ENCODE peak calls at places on chromosomes 5 and 9, in seven cellular contexts. I is anterior cingulate cortex, Q is NCI-H1105 treated with DMSO at 0.1 percent for 48 hours, G is neural progenitor cell, P is uterus, K is DMS153, X is fibroblast of pulmonary artery. O is an unnamed sample.

GRCh38 chr9:126482361-126483044 is 131.2 kb upstream of the LMX1B start:
- DNase-seq in I (peak), Q (no peak), G (peak), P (no peak), K (no peak), X (peak), O (peak)

GRCh38 chr5:72456391-72457060 is 50.7 kb downstream of the ZNF366 start:
- DNase-seq in I (no peak), Q (no peak), G (no peak), P (no peak), K (no peak), X (no peak), O (no peak)

GRCh38 chr9:100856238-100856637 is 172.3 kb upstream of the PLPPR1 start:
- DNase-seq in I (no peak), Q (peak), G (no peak), P (no peak), K (peak), X (no peak), O (no peak)

GRCh38 chr5:62825623-62826220 is 247.1 kb downstream of the LRRC70 start:
- DNase-seq in I (no peak), Q (no peak), G (no peak), P (no peak), K (no peak), X (no peak), O (no peak)

GRCh38 chr5:38846379-38846967 is 661 bp downstream of the OSMR start:
- DNase-seq in I (no peak), Q (no peak), G (no peak), P (no peak), K (no peak), X (no peak), O (peak)

GRCh38 chr5:122313001-122313402 is 965 bp downstream of the SNCAIP start:
- DNase-seq in I (no peak), Q (peak), G (peak), P (peak), K (no peak), X (peak), O (peak)

GRCh38 chr9:98039474-98040072 is 17.0 kb upstream of the NANS start:
- DNase-seq in I (no peak), Q (no peak), G (no peak), P (no peak), K (no peak), X (no peak), O (no peak)

GRCh38 chr5:102722930-102723329 is 32.2 kb upstream of the PAM start:
- DNase-seq in I (no peak), Q (no peak), G (no peak), P (no peak), K (no peak), X (peak), O (no peak)

GRCh38 chr9:124410321-124410913 is 4.8 kb downstream of the PSMB7 start:
- DNase-seq in I (no peak), Q (no peak), G (no peak), P (no peak), K (no peak), X (peak), O (no peak)

GRCh38 chr9:134065720-134066419 is 2.0 kb downstream of the BRD3 start:
- DNase-seq in I (no peak), Q (no peak), G (peak), P (no peak), K (no peak), X (peak), O (peak)

O was measured in kidney.